ENCODE peak calls at places on chromosomes 16 and 17, in nine cellular contexts. One of them, this sample, is unnamed.

GRCh38 chr16:21205303-21205702 is 6.1 kb downstream of the ZP2 start:
- DNase-seq in stomach: no peak
- DNase-seq in GM10248: no peak
- DNase-seq in adrenal gland: no peak
- DNase-seq in fibroblast of villous mesenchyme: no peak
- DNase-seq in breast epithelium: no peak
- DNase-seq in suprapubic skin: no peak
- DNase-seq in heart left ventricle: no peak
- DNase-seq in IMR-90: no peak
- DNase-seq in this sample: no peak

GRCh38 chr17:65667656-65668055 is 106.2 kb upstream of the AXIN2 start:
- DNase-seq in stomach: no peak
- DNase-seq in GM10248: no peak
- DNase-seq in adrenal gland: no peak
- DNase-seq in fibroblast of villous mesenchyme: no peak
- DNase-seq in breast epithelium: no peak
- DNase-seq in suprapubic skin: no peak
- DNase-seq in heart left ventricle: no peak
- DNase-seq in IMR-90: no peak
- DNase-seq in this sample: no peak

GRCh38 chr17:73545109-73545508 is 99.1 kb downstream of the SDK2 start:
- DNase-seq in stomach: no peak
- DNase-seq in GM10248: no peak
- DNase-seq in adrenal gland: no peak
- DNase-seq in fibroblast of villous mesenchyme: no peak
- DNase-seq in breast epithelium: no peak
- DNase-seq in suprapubic skin: no peak
- DNase-seq in heart left ventricle: peak
- DNase-seq in IMR-90: no peak
- DNase-seq in this sample: no peak

GRCh38 chr16:23920899-23921298 is 85.1 kb downstream of the PRKCB start:
- DNase-seq in stomach: no peak
- DNase-seq in GM10248: no peak
- DNase-seq in adrenal gland: no peak
- DNase-seq in fibroblast of villous mesenchyme: no peak
- DNase-seq in breast epithelium: no peak
- DNase-seq in suprapubic skin: no peak
- DNase-seq in heart left ventricle: no peak
- DNase-seq in IMR-90: no peak
- DNase-seq in this sample: no peak

GRCh38 chr16:10606607-10607006 is 26.2 kb upstream of the EMP2 start:
- DNase-seq in stomach: no peak
- DNase-seq in GM10248: no peak
- DNase-seq in adrenal gland: no peak
- DNase-seq in fibroblast of villous mesenchyme: no peak
- DNase-seq in breast epithelium: no peak
- DNase-seq in suprapubic skin: no peak
- DNase-seq in heart left ventricle: no peak
- DNase-seq in IMR-90: no peak
- DNase-seq in this sample: no peak

GRCh38 chr17:36921131-36921851 is 16.0 kb upstream of the LHX1 start:
- DNase-seq in stomach: peak
- DNase-seq in GM10248: no peak
- DNase-seq in adrenal gland: no peak
- DNase-seq in fibroblast of villous mesenchyme: peak
- DNase-seq in breast epithelium: no peak
- DNase-seq in suprapubic skin: no peak
- DNase-seq in heart left ventricle: no peak
- DNase-seq in IMR-90: peak
- DNase-seq in this sample: no peak

GRCh38 chr16:85372627-85373372 is 240.3 kb upstream of the GSE1 start:
- DNase-seq in stomach: peak
- DNase-seq in GM10248: no peak
- DNase-seq in adrenal gland: peak
- DNase-seq in fibroblast of villous mesenchyme: peak
- DNase-seq in breast epithelium: no peak
- DNase-seq in suprapubic skin: no peak
- DNase-seq in heart left ventricle: no peak
- DNase-seq in IMR-90: peak
- DNase-seq in this sample: no peak

GRCh38 chr17:80861892-80862291 is 129.7 kb upstream of the CHMP6 start:
- DNase-seq in stomach: no peak
- DNase-seq in GM10248: no peak
- DNase-seq in adrenal gland: peak
- DNase-seq in fibroblast of villous mesenchyme: peak
- DNase-seq in breast epithelium: no peak
- DNase-seq in suprapubic skin: no peak
- DNase-seq in heart left ventricle: peak
- DNase-seq in IMR-90: peak
- DNase-seq in this sample: no peak

DNA sequence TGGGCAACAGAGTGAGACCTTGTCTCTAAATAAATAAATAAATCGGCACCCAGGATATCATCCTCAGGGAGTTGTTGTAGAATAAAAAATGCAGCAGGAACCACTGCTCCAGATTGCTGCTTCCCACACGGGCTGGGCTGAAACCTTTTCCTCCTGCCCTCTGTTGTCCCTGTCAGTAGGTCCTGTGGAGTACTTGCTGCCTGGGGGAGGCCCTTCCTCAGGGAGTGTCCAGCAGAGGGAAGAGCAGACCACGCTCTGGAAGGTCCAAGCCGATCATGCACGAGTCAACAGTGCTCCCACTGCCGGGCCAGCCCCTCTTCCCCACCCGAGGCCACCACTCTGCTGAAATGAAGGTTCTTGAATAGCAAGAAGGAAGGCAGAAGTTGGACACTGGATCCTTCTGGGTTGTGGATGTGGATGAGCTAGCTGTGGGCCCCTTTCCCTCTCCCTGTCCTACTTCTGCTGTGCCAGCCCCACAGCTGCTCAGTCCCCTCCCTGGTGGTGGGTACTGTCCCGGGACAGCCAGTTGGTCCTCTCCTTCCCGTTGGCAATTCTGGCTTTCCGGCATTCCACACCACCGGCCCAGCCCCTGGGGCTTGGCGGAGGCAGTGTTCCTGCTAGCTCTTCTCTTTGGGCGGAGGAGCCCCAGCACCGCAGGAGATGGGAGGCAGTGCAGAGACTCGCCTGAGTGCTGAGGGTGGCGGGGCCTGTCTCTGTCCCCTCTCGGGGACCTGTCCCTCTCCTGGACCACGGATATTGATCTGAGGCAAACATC is 10.8 kb downstream of the CDK5R1 start:
- DNase-seq in stomach: no peak
- DNase-seq in GM10248: no peak
- DNase-seq in adrenal gland: no peak
- DNase-seq in fibroblast of villous mesenchyme: no peak
- DNase-seq in breast epithelium: no peak
- DNase-seq in suprapubic skin: no peak
- DNase-seq in heart left ventricle: peak
- DNase-seq in IMR-90: no peak
- DNase-seq in this sample: no peak
- TF ChIP-seq CTCF in stomach: no peak
- TF ChIP-seq CTCF in GM10248: peak
- TF ChIP-seq CTCF in adrenal gland: no peak
- TF ChIP-seq CTCF in fibroblast of villous mesenchyme: no peak
- TF ChIP-seq CTCF in breast epithelium: no peak
- TF ChIP-seq CTCF in suprapubic skin: no peak
- TF ChIP-seq CTCF in heart left ventricle: peak
- TF ChIP-seq CTCF in IMR-90: no peak
- TF ChIP-seq CTCF in this sample: no peak

GRCh38 chr17:48494335-48494734 is 36.5 kb downstream of the HOXB1 start:
- DNase-seq in stomach: no peak
- DNase-seq in GM10248: no peak
- DNase-seq in adrenal gland: no peak
- DNase-seq in fibroblast of villous mesenchyme: peak
- DNase-seq in breast epithelium: no peak
- DNase-seq in suprapubic skin: no peak
- DNase-seq in heart left ventricle: no peak
- DNase-seq in IMR-90: peak
- DNase-seq in this sample: no peak

GRCh38 chr17:48489781-48490180 is 41.0 kb downstream of the HOXB1 start:
- DNase-seq in stomach: no peak
- DNase-seq in GM10248: no peak
- DNase-seq in adrenal gland: no peak
- DNase-seq in fibroblast of villous mesenchyme: no peak
- DNase-seq in breast epithelium: no peak
- DNase-seq in suprapubic skin: no peak
- DNase-seq in heart left ventricle: no peak
- DNase-seq in IMR-90: no peak
- DNase-seq in this sample: no peak

GRCh38 chr17:48491527-48492273 is 39.1 kb downstream of the HOXB1 start:
- DNase-seq in stomach: no peak
- DNase-seq in GM10248: peak
- DNase-seq in adrenal gland: no peak
- DNase-seq in fibroblast of villous mesenchyme: no peak
- DNase-seq in breast epithelium: no peak
- DNase-seq in suprapubic skin: no peak
- DNase-seq in heart left ventricle: no peak
- DNase-seq in IMR-90: peak
- DNase-seq in this sample: no peak

GRCh38 chr17:48490391-48491026 is 40.3 kb downstream of the HOXB1 start:
- DNase-seq in stomach: no peak
- DNase-seq in GM10248: no peak
- DNase-seq in adrenal gland: no peak
- DNase-seq in fibroblast of villous mesenchyme: no peak
- DNase-seq in breast epithelium: no peak
- DNase-seq in suprapubic skin: no peak
- DNase-seq in heart left ventricle: no peak
- DNase-seq in IMR-90: no peak
- DNase-seq in this sample: no peak

GRCh38 chr17:48492401-48493298 is 38.2 kb downstream of the HOXB1 start:
- DNase-seq in stomach: peak
- DNase-seq in GM10248: peak
- DNase-seq in adrenal gland: peak
- DNase-seq in fibroblast of villous mesenchyme: peak
- DNase-seq in breast epithelium: peak
- DNase-seq in suprapubic skin: peak
- DNase-seq in heart left ventricle: peak
- DNase-seq in IMR-90: peak
- DNase-seq in this sample: peak
- TF ChIP-seq CTCF in stomach: peak
- TF ChIP-seq CTCF in GM10248: peak
- TF ChIP-seq CTCF in adrenal gland: peak
- TF ChIP-seq CTCF in fibroblast of villous mesenchyme: peak
- TF ChIP-seq CTCF in breast epithelium: peak
- TF ChIP-seq CTCF in suprapubic skin: peak
- TF ChIP-seq CTCF in heart left ventricle: peak
- TF ChIP-seq CTCF in IMR-90: peak
- TF ChIP-seq CTCF in this sample: no peak

DNA sequence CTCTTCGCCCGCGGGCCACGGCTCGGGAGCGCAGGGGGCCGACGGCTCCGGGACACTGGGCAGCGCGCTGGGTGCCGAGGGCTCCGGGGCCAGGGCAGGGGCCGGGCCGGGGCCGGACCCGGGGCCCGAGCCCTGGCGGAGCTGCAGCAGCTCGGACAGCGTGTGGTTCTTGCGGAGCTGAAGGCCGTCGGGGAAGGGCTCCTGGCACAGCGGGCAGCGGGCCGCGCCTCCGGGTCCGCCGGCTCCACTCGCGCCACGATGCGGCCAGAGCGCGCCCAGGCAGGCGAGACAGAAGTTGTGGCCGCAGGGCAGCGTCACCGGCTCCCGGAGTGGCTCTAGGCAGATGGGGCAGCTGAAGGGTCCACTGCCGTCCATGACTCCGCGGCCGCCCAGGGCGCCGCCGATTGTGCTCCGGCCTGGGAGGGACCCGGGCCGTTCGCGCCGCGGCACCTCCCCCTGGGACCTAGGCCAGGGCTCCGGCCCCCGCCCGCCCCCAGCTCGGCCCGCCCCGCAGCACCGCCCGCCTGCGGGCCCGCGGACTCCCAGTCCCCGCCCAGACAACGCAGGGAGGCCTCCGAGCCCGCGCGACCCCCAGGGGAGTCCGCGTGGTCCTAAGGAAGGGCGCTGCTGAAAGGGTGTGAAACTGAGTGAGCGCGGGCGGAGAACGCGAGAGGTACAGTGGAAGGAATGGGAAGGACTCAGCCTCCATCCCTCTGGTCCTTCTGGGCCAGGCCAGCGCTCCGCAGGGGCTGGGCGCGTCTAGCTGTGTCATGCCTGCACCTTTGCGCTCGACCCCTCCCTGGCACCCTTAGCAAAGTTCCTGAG is at the start of gene TRIM47:
- DNase-seq in stomach: peak
- DNase-seq in GM10248: no peak
- DNase-seq in adrenal gland: peak
- DNase-seq in fibroblast of villous mesenchyme: peak
- DNase-seq in breast epithelium: peak
- DNase-seq in suprapubic skin: no peak
- DNase-seq in heart left ventricle: peak
- DNase-seq in IMR-90: peak
- DNase-seq in this sample: no peak
- TF ChIP-seq CTCF in stomach: no peak
- TF ChIP-seq CTCF in GM10248: no peak
- TF ChIP-seq CTCF in adrenal gland: no peak
- TF ChIP-seq CTCF in fibroblast of villous mesenchyme: peak
- TF ChIP-seq CTCF in breast epithelium: no peak
- TF ChIP-seq CTCF in suprapubic skin: no peak
- TF ChIP-seq CTCF in heart left ventricle: no peak
- TF ChIP-seq CTCF in IMR-90: peak
- TF ChIP-seq CTCF in this sample: no peak

GRCh38 chr17:27798376-27798775 is 2.0 kb downstream of the NOS2 start:
- DNase-seq in stomach: no peak
- DNase-seq in GM10248: no peak
- DNase-seq in adrenal gland: no peak
- DNase-seq in fibroblast of villous mesenchyme: no peak
- DNase-seq in breast epithelium: no peak
- DNase-seq in suprapubic skin: no peak
- DNase-seq in heart left ventricle: no peak
- DNase-seq in IMR-90: no peak
- DNase-seq in this sample: no peak

GRCh38 chr17:27793168-27793905 is 7.0 kb downstream of the NOS2 start:
- DNase-seq in stomach: no peak
- DNase-seq in GM10248: no peak
- DNase-seq in adrenal gland: peak
- DNase-seq in fibroblast of villous mesenchyme: no peak
- DNase-seq in breast epithelium: no peak
- DNase-seq in suprapubic skin: no peak
- DNase-seq in heart left ventricle: peak
- DNase-seq in IMR-90: no peak
- DNase-seq in this sample: no peak

GRCh38 chr17:27793906-27794380 is 6.4 kb downstream of the NOS2 start:
- DNase-seq in stomach: no peak
- DNase-seq in GM10248: no peak
- DNase-seq in adrenal gland: no peak
- DNase-seq in fibroblast of villous mesenchyme: no peak
- DNase-seq in breast epithelium: no peak
- DNase-seq in suprapubic skin: no peak
- DNase-seq in heart left ventricle: no peak
- DNase-seq in IMR-90: no peak
- DNase-seq in this sample: no peak

GRCh38 chr17:27800522-27800921 is at the start of gene NOS2:
- DNase-seq in stomach: no peak
- DNase-seq in GM10248: no peak
- DNase-seq in adrenal gland: no peak
- DNase-seq in fibroblast of villous mesenchyme: no peak
- DNase-seq in breast epithelium: no peak
- DNase-seq in suprapubic skin: no peak
- DNase-seq in heart left ventricle: no peak
- DNase-seq in IMR-90: no peak
- DNase-seq in this sample: no peak

DNA sequence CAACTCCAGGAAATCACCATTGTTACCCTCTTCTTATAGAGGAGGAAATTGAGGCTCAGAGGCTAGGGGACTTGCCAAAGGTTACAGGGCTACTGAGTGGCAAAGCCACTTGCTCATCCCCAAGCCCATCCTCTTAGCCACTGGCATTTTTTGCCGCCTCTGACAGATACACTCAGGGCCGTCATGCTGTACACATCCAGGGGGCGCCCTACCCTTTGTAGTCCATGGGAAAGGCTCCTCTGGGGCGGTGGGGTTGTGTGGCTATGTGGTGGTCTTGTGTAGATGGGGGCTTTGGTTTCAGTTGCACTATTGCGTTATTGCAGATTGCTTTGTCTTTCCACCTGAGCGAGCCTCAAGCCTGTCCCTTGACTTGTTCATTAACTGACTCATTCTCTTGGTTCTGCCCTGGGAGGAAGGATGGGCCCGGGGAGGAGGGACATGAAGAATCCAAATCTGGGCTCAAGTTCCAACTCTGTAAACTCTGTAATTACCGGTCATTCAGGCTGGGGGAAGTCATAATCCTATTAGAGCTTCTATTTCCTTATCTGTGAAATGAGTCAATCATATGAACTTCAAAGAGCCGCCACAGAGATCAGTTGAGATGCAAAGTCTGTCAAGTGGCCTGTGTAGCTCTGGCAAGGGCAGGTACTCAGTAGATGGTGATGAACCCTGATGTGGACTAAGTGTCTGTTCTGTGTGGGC is 2.8 kb downstream of the NOS2 start:
- DNase-seq in stomach: no peak
- DNase-seq in GM10248: no peak
- DNase-seq in adrenal gland: no peak
- DNase-seq in fibroblast of villous mesenchyme: no peak
- DNase-seq in breast epithelium: no peak
- DNase-seq in suprapubic skin: no peak
- DNase-seq in heart left ventricle: no peak
- DNase-seq in IMR-90: no peak
- DNase-seq in this sample: no peak
- TF ChIP-seq CTCF in stomach: no peak
- TF ChIP-seq CTCF in GM10248: no peak
- TF ChIP-seq CTCF in adrenal gland: no peak
- TF ChIP-seq CTCF in fibroblast of villous mesenchyme: no peak
- TF ChIP-seq CTCF in breast epithelium: no peak
- TF ChIP-seq CTCF in suprapubic skin: no peak
- TF ChIP-seq CTCF in heart left ventricle: no peak
- TF ChIP-seq CTCF in IMR-90: no peak
- TF ChIP-seq CTCF in this sample: no peak